ENCODE peak calls at places on chromosomes 2 and 18, in five cellular contexts. Y is naive thymus-derived CD4-positive, alpha-beta T cell; V is tibial artery; G is Peyer's patch; O is heart right ventricle. Z is an unnamed sample.
A peak's percentile ranks its signal among the peaks of the same experiment; 100 is the strongest.

GRCh38 chr2:224145751-224146355 is 106.8 kb upstream of the SERPINE2 start:
- DNase-seq in G (peak; percentile 76), O (peak; percentile 44), V (no peak), Y (no peak), Z (peak; percentile 88)

GRCh38 chr2:85248741-85249524 is 78.9 kb downstream of the TGOLN2 start:
- DNase-seq in G (no peak), Y (no peak), V (peak; percentile 80), O (peak; percentile 47), Z (no peak)

GRCh38 chr2:40202798-40203400 is 249.0 kb downstream of the SLC8A1 start:
- DNase-seq in O (no peak), Y (no peak), V (no peak), G (no peak), Z (no peak)

GRCh38 chr2:177692828-177693269 is 300.3 kb downstream of the AGPS start:
- DNase-seq in O (no peak), Y (no peak), G (no peak), V (no peak), Z (no peak)

GRCh38 chr2:157840568-157841156 is 35.5 kb downstream of the ACVR1 start:
- DNase-seq in V (peak; percentile 80), O (peak; percentile 49), G (peak; percentile 72), Y (no peak), Z (peak; percentile 64)

GRCh38 chr2:159064446-159065301 is 96.2 kb downstream of the TANC1 start:
- DNase-seq in G (no peak), V (no peak), O (no peak), Y (no peak), Z (no peak)

GRCh38 chr2:171541202-171541884 is 19.1 kb downstream of the CYBRD1 start:
- DNase-seq in G (no peak), O (no peak), Y (no peak), V (no peak), Z (no peak)

GRCh38 chr18:45667056-45667455 is 51.8 kb downstream of the SLC14A2 start:
- DNase-seq in V (no peak), Y (no peak), O (no peak), G (no peak), Z (no peak)

GRCh38 chr18:68387246-68387645 is 327.7 kb downstream of the TMX3 start:
- DNase-seq in O (no peak), Y (no peak), G (no peak), V (no peak), Z (no peak)

GRCh38 chr2:46239847-46240181 is 57.4 kb upstream of the EPAS1 start:
- DNase-seq in Y (peak; percentile 67), V (no peak), O (no peak), G (peak; percentile 72), Z (no peak)

GRCh38 chr2:179467111-179467510 is 202.5 kb upstream of the SESTD1 start:
- DNase-seq in V (no peak), Y (no peak), G (no peak), O (no peak), Z (no peak)

GRCh38 chr2:5594288-5594687 is 97.9 kb upstream of the SOX11 start:
- DNase-seq in G (no peak), V (no peak), Y (no peak), O (no peak), Z (no peak)

GRCh38 chr18:64799378-64799777 is 650.5 kb upstream of the LINC00305 start:
- DNase-seq in O (no peak), Y (no peak), G (no peak), V (no peak), Z (no peak)

GRCh38 chr2:101219281-101219680 is 33.4 kb upstream of the CNOT11 start:
- DNase-seq in Y (no peak), G (no peak), O (no peak), V (no peak), Z (no peak)

GRCh38 chr2:189128961-189129360 is 50.6 kb downstream of the COL5A2 start:
- DNase-seq in V (no peak), G (no peak), Y (no peak), O (no peak), Z (peak; percentile 40)

GRCh38 chr2:207474871-207475485 is 54.8 kb upstream of the CREB1 start:
- DNase-seq in O (peak; percentile 50), Y (peak; percentile 67), G (peak; percentile 61), V (no peak), Z (peak; percentile 76)

GRCh38 chr2:222754324-222754723 is 82.9 kb downstream of the MOGAT1 start:
- DNase-seq in G (no peak), Y (no peak), O (no peak), V (no peak), Z (no peak)

GRCh38 chr18:9536354-9537152 is 61.2 kb downstream of the RALBP1 start:
- DNase-seq in Y (no peak), O (no peak), V (no peak), G (no peak), Z (no peak)

GRCh38 chr2:18339326-18339725 is 221.1 kb downstream of the RDH14 start:
- DNase-seq in V (no peak), Y (no peak), G (no peak), O (no peak), Z (no peak)

GRCh38 chr2:56589194-56589593 is 405.4 kb downstream of the CCDC85A start:
- DNase-seq in Y (no peak), O (no peak), G (no peak), V (no peak), Z (no peak)

GRCh38 chr2:234329202-234329930 is 167.5 kb downstream of the ARL4C start:
- DNase-seq in Y (no peak), G (no peak), V (no peak), O (no peak), Z (no peak)

GRCh38 chr18:72867721-72868665 is at the start of gene NETO1:
- DNase-seq in Y (no peak), O (no peak), G (no peak), V (no peak), Z (peak; percentile 54)

DNA sequence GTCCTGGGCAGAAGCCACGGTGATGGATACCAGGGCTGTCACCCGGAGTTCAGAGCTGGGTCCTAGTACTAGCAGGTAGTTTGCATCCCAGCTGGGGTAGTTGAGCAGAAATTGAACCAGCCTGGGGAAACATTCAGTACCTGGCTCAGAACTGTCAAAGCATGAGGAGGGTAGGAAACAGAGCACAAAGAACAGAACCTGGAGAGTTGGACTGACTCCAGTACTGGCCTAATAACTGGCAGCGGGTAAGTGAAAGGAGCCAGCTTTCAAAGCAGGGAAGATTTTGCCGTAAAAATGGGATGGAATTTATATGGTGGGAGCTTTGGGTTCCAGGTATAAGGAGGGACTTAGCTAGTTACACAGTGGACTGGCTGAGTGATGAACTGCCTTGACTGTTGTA is 23.8 kb downstream of the ATG16L1 start:
- DNase-seq in G (no peak), O (no peak), V (no peak), Y (no peak), Z (no peak)
- H3K27ac ChIP-seq in G (no peak overlapping the region), O (no peak overlapping the region), V (no peak overlapping the region), Y (no peak overlapping the region), Z (no peak overlapping the region)

DNA sequence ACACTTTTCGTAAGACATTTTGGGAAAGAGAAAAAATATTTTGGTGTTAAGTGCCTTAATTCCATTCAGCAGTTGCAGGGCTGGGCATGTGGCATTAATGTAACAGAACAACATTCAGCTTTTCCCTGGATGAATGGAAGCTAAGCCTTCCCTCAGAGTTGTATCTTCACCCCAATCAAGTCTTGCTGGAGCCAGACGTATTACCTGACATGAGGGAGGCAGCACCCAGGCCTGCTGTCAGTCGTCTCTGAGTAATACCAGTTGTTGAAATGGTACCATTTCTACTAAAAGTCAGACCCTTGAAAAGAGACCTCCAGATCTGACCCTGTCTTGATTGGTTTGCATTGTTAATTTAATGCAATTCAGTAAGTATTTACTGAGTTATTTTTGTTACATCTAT is 57.5 kb downstream of the MALT1 start:
- DNase-seq in O (no peak), G (no peak), V (no peak), Y (no peak), Z (no peak)
- H3K27ac ChIP-seq in O (no peak overlapping the region), G (no peak overlapping the region), V (no peak overlapping the region), Y (no peak overlapping the region), Z (peak overlapping the region; percentile 62)

GRCh38 chr2:205613970-205614559 is 68.2 kb upstream of the NRP2 start:
- DNase-seq in V (no peak), Y (no peak), G (no peak), O (no peak), Z (no peak)
- H3K27ac ChIP-seq in V (no peak overlapping the region), Y (no peak overlapping the region), G (no peak overlapping the region), O (no peak overlapping the region), Z (peak overlapping the region; percentile 83)

GRCh38 chr18:12823892-12824291 is 60.1 kb downstream of the PTPN2 start:
- DNase-seq in V (no peak), Y (no peak), G (no peak), O (no peak), Z (no peak)
- H3K27ac ChIP-seq in V (no peak overlapping the region), Y (no peak overlapping the region), G (no peak overlapping the region), O (no peak overlapping the region), Z (no peak overlapping the region)

GRCh38 chr2:44181648-44182047 is 13.0 kb downstream of the PPM1B start:
- DNase-seq in O (no peak), G (no peak), Y (no peak), V (no peak), Z (no peak)
- H3K27ac ChIP-seq in O (no peak overlapping the region), G (no peak overlapping the region), Y (no peak overlapping the region), V (no peak overlapping the region), Z (no peak overlapping the region)

GRCh38 chr2:110152943-110153342 is 37.3 kb upstream of the MALL start:
- DNase-seq in V (no peak), Y (no peak), G (no peak), O (no peak), Z (no peak)

GRCh38 chr2:110153416-110153815 is 37.8 kb upstream of the MALL start:
- DNase-seq in Y (no peak), O (no peak), G (no peak), V (no peak), Z (no peak)

DNA sequence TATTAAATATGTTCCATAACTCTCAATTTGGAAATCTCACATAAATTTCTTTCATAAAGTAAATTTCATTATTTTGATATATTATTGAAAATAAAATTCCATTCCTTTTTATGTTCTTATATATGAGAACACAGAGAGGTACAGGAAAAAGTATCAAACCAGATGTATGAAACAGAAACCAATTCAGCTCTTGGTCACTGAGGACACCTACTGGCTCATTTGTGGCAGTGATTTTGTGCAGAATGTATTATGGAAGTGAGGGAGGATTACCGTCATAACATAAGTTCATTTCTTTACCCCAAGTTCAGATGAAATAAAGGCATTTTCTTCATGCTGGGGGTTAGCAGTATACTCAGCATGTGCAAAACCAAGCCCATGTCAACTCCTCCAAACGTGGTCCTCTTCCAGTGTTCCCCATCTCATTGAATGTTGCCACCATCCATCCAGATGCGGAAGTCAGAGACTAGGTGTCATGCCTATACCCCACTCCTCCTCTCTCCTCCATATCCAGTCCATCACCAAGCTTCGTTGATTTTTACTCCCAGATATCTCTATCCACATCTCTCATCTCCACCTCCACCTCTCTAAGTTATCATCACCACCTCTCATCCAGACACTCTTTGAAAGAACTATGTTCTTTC is 41.7 kb upstream of the MALL start:
- DNase-seq in Y (peak; percentile 25), O (peak; percentile 21), V (no peak), G (peak; percentile 74), Z (peak; percentile 82)
- H3K27ac ChIP-seq in Y (no peak overlapping the region), O (no peak overlapping the region), V (no peak overlapping the region), G (no peak overlapping the region), Z (no peak overlapping the region)

Z was measured in cardiac muscle cell.